ENCODE peak calls at places on chromosome 3, in five cellular contexts. G is mesothelial cell of epicardium; R is mesenchymal stem cell; Q is effector CD8-positive, alpha-beta T cell; H is body of pancreas. K is an unnamed sample.
A peak's percentile ranks its signal among the peaks of the same experiment; 100 is the strongest.

GRCh38 chr3:163924600-163924999 is 1153.7 kb downstream of the SI start:
- DNase-seq in G (no peak), R (no peak), Q (no peak), H (no peak), K (no peak)

GRCh38 chr3:105611304-105612192 is 244.8 kb downstream of the ALCAM start:
- DNase-seq in G (no peak), R (no peak), Q (no peak), H (peak; percentile 51), K (peak; percentile 87)

GRCh38 chr3:13497386-13497785 is 17.3 kb downstream of the HDAC11 start:
- DNase-seq in G (no peak), R (no peak), Q (no peak), H (no peak), K (no peak)

GRCh38 chr3:10251006-10251405 is 2.7 kb downstream of the TATDN2 start:
- DNase-seq in G (no peak), R (no peak), Q (no peak), H (no peak), K (no peak)

GRCh38 chr3:140023616-140024530 is 88.9 kb downstream of the CLSTN2 start:
- DNase-seq in G (no peak), R (no peak), Q (no peak), H (no peak), K (peak; percentile 52)

GRCh38 chr3:52532517-52532837 is 1.2 kb downstream of the NT5DC2 start:
- DNase-seq in G (peak; percentile 41), R (peak; percentile 53), Q (no peak), H (no peak), K (no peak)

GRCh38 chr3:114756506-114757279 is 390.4 kb downstream of the ZBTB20 start:
- DNase-seq in G (no peak), R (peak; percentile 15), Q (no peak), H (peak; percentile 55), K (no peak)

GRCh38 chr3:133799794-133800585 is 5.6 kb upstream of the SRPRB start:
- DNase-seq in G (no peak), R (peak; percentile 21), Q (no peak), H (no peak), K (no peak)

GRCh38 chr3:12338595-12339546 is 50.0 kb downstream of the PPARG start:
- DNase-seq in G (no peak), R (no peak), Q (no peak), H (no peak), K (no peak)

GRCh38 chr3:167750273-167750971 is 14.9 kb downstream of the SERPINI1 start:
- DNase-seq in G (no peak), R (no peak), Q (no peak), H (no peak), K (no peak)

GRCh38 chr3:171491412-171491811 is 31.2 kb upstream of the TNIK start:
- DNase-seq in G (no peak), R (peak; percentile 11), Q (no peak), H (no peak), K (no peak)

GRCh38 chr3:72079369-72079872 is 294.5 kb upstream of the PROK2 start:
- DNase-seq in G (no peak), R (no peak), Q (no peak), H (no peak), K (no peak)

GRCh38 chr3:187813198-187813597 is 67.9 kb upstream of the BCL6 start:
- DNase-seq in G (no peak), R (no peak), Q (no peak), H (peak; percentile 32), K (no peak)

GRCh38 chr3:111729087-111729846 is 129.8 kb upstream of the PHLDB2 start:
- DNase-seq in G (no peak), R (no peak), Q (no peak), H (peak; percentile 47), K (no peak)

GRCh38 chr3:138774529-138775253 is 60.0 kb downstream of the PIK3CB start:
- DNase-seq in G (no peak), R (peak; percentile 98), Q (no peak), H (peak; percentile 73), K (peak; percentile 87)

GRCh38 chr3:68007621-68008226 is 353.3 kb upstream of the SUCLG2 start:
- DNase-seq in G (peak; percentile 56), R (no peak), Q (peak; percentile 2), H (peak; percentile 10), K (no peak)

GRCh38 chr3:124814620-124815421 is 72.3 kb downstream of the ITGB5 start:
- DNase-seq in G (no peak), R (no peak), Q (no peak), H (peak; percentile 70), K (peak; percentile 90)

GRCh38 chr3:160226026-160226739 is 961 bp downstream of the C3orf80 start:
- DNase-seq in G (peak; percentile 43), R (peak; percentile 24), Q (no peak), H (peak; percentile 7), K (no peak)

GRCh38 chr3:71450985-71451560 is 132.5 kb downstream of the FOXP1 start:
- DNase-seq in G (no peak), R (no peak), Q (no peak), H (no peak), K (no peak)

GRCh38 chr3:71684752-71685151 is 40.5 kb downstream of the EIF4E3 start:
- DNase-seq in G (no peak), R (peak; percentile 85), Q (no peak), H (no peak), K (peak; percentile 78)

GRCh38 chr3:126465928-126466564 is 9.6 kb downstream of the ZXDC start:
- DNase-seq in G (no peak), R (no peak), Q (no peak), H (peak; percentile 88), K (no peak)

GRCh38 chr3:155656466-155656865 is 88.4 kb downstream of the PLCH1 start:
- DNase-seq in G (no peak), R (no peak), Q (no peak), H (no peak), K (no peak)

GRCh38 chr3:116473602-116474001 is 28.3 kb upstream of the LSAMP start:
- DNase-seq in G (no peak), R (peak; percentile 36), Q (no peak), H (no peak), K (no peak)

GRCh38 chr3:190728574-190729246 is 133.8 kb downstream of the GMNC start:
- DNase-seq in G (no peak), R (peak; percentile 4), Q (no peak), H (no peak), K (no peak)

GRCh38 chr3:83873550-83873949 is 1085.2 kb upstream of the CADM2 start:
- DNase-seq in G (no peak), R (peak; percentile 13), Q (no peak), H (no peak), K (no peak)

GRCh38 chr3:42752961-42753360 is 20.1 kb downstream of the CCDC13 start:
- DNase-seq in G (peak; percentile 9), R (no peak), Q (no peak), H (no peak), K (no peak)

GRCh38 chr3:134328147-134328591 is 46.1 kb downstream of the AMOTL2 start:
- DNase-seq in G (no peak), R (peak; percentile 93), Q (no peak), H (no peak), K (no peak)

GRCh38 chr3:150227839-150228238 is 180.3 kb upstream of the TSC22D2 start:
- DNase-seq in G (peak; percentile 70), R (peak; percentile 83), Q (peak; percentile 4), H (peak; percentile 66), K (no peak)

GRCh38 chr3:185253645-185254410 is at the start of gene EHHADH:
- DNase-seq in G (no peak), R (no peak), Q (peak; percentile 26), H (peak; percentile 88), K (no peak)

GRCh38 chr3:119239421-119239820 is 1.3 kb downstream of the B4GALT4 start:
- DNase-seq in G (no peak), R (peak; percentile 13), Q (no peak), H (no peak), K (no peak)

GRCh38 chr3:190345027-190345821 is 23.0 kb upstream of the CLDN1 start:
- DNase-seq in G (no peak), R (peak; percentile 96), Q (no peak), H (peak; percentile 60), K (peak; percentile 86)

GRCh38 chr3:71890356-71890931 is 105.5 kb upstream of the PROK2 start:
- DNase-seq in G (no peak), R (no peak), Q (no peak), H (no peak), K (no peak)

K was measured in LNCaP clone FGC.